ENCODE peak calls at places on chromosome 15, in ten cellular contexts. R is endodermal cell; B is C1 segment of cervical spinal cord; S is activated naive CD4-positive, alpha-beta T cell; A is SJSA1; Z is AG09319; U is activated CD8-positive, alpha-beta memory T cell treated with anti-CD3 and anti-CD28 coated beads, Interleukin-2, amount 50 U/mL, for 4 hours; L is RPMI8226; M is GDM1; E is GM03348. I is an unnamed sample.

GRCh38 chr15:37789881-37790280 is 144.6 kb upstream of the TMCO5A start:
- DNase-seq in R (no peak), B (no peak), S (no peak), A (no peak), Z (peak; percentile 5), U (no peak), L (no peak), M (no peak), E (peak; percentile 56), I (peak; percentile 70)

GRCh38 chr15:96969892-96970710 is 639.6 kb downstream of the NR2F2 start:
- DNase-seq in R (peak; percentile 65), B (no peak), S (no peak), A (no peak), Z (no peak), U (no peak), L (no peak), M (no peak), E (no peak), I (no peak)

GRCh38 chr15:89575656-89576416 is 567 bp downstream of the TICRR start:
- DNase-seq in R (peak; percentile 82), B (no peak), S (no peak), A (peak; percentile 46), Z (no peak), U (no peak), L (peak; percentile 35), M (no peak), E (peak; percentile 27), I (no peak)

GRCh38 chr15:31405200-31405929 is 78.7 kb downstream of the KLF13 start:
- DNase-seq in R (no peak), B (no peak), S (no peak), A (no peak), Z (no peak), U (peak; percentile 44), L (peak; percentile 86), M (peak; percentile 85), E (no peak), I (no peak)

GRCh38 chr15:74773329-74773728 is 8.6 kb upstream of the CSK start:
- DNase-seq in R (peak; percentile 67), B (no peak), S (no peak), A (no peak), Z (no peak), U (no peak), L (no peak), M (no peak), E (no peak), I (no peak)

GRCh38 chr15:52220896-52221660 is 29.9 kb upstream of the GNB5 start:
- DNase-seq in R (no peak), B (no peak), S (no peak), A (no peak), Z (no peak), U (no peak), L (no peak), M (peak; percentile 22), E (no peak), I (no peak)

GRCh38 chr15:61228025-61228901 is 839 bp downstream of the RORA start:
- DNase-seq in R (peak; percentile 77), B (no peak), S (no peak), A (peak; percentile 44), Z (no peak), U (no peak), L (no peak), M (no peak), E (peak; percentile 42), I (peak; percentile 51)

GRCh38 chr15:78570710-78571109 is 5.4 kb downstream of the CHRNA5 start:
- DNase-seq in R (no peak), B (no peak), S (no peak), A (no peak), Z (no peak), U (no peak), L (no peak), M (no peak), E (no peak), I (no peak)

GRCh38 chr15:64474846-64475245 is 14.5 kb downstream of the ZNF609 start:
- DNase-seq in R (no peak), B (no peak), S (no peak), A (no peak), Z (no peak), U (no peak), L (no peak), M (no peak), E (no peak), I (no peak)

GRCh38 chr15:53389271-53389670 is 370.2 kb downstream of the WDR72 start:
- DNase-seq in R (no peak), B (no peak), S (no peak), A (no peak), Z (no peak), U (no peak), L (no peak), M (no peak), E (no peak), I (no peak)

GRCh38 chr15:82540984-82541431 is 751 bp upstream of the RPS17 start:
- DNase-seq in R (peak; percentile 76), B (no peak), S (no peak), A (no peak), Z (no peak), U (no peak), L (no peak), M (no peak), E (peak; percentile 26), I (no peak)

GRCh38 chr15:85379403-85380131 is 836 bp upstream of the AKAP13 start:
- DNase-seq in R (peak; percentile 62), B (no peak), S (no peak), A (no peak), Z (no peak), U (peak; percentile 21), L (peak; percentile 45), M (no peak), E (peak; percentile 24), I (peak; percentile 45)

GRCh38 chr15:25182736-25183445 is 228.1 kb downstream of the SNRPN start:
- DNase-seq in R (peak; percentile 62), B (no peak), S (no peak), A (peak; percentile 10), Z (no peak), U (peak; percentile 8), L (no peak), M (no peak), E (no peak), I (no peak)

GRCh38 chr15:90845201-90845949 is 23.0 kb upstream of the FURIN start:
- DNase-seq in R (no peak), B (no peak), S (no peak), A (peak; percentile 78), Z (no peak), U (peak; percentile 22), L (peak; percentile 70), M (peak; percentile 39), E (peak; percentile 83), I (peak; percentile 80)

GRCh38 chr15:94312946-94313345 is 81.6 kb downstream of the MCTP2 start:
- DNase-seq in R (no peak), B (no peak), S (no peak), A (no peak), Z (no peak), U (no peak), L (no peak), M (no peak), E (no peak), I (peak; percentile 45)

GRCh38 chr15:84658080-84658787 is at the start of gene NMB:
- DNase-seq in R (peak; percentile 96), B (peak; percentile 39), S (peak; percentile 67), A (peak; percentile 75), Z (peak; percentile 39), U (peak; percentile 81), L (peak; percentile 95), M (peak; percentile 72), E (peak; percentile 91), I (peak; percentile 93)

GRCh38 chr15:57391537-57391936 is 15.2 kb downstream of the CGNL1 start:
- DNase-seq in R (peak; percentile 13), B (no peak), S (no peak), A (no peak), Z (no peak), U (no peak), L (no peak), M (no peak), E (no peak), I (no peak)

GRCh38 chr15:28919201-28919627 is 33.4 kb downstream of the APBA2 start:
- DNase-seq in R (peak; percentile 58), B (no peak), S (no peak), A (no peak), Z (no peak), U (peak; percentile 41), L (no peak), M (no peak), E (no peak), I (no peak)

GRCh38 chr15:81113204-81113657 is 20.8 kb upstream of the CFAP161 start:
- DNase-seq in R (no peak), B (no peak), S (no peak), A (no peak), Z (no peak), U (no peak), L (no peak), M (no peak), E (no peak), I (no peak)

GRCh38 chr15:49987198-49987785 is 131.7 kb downstream of the ATP8B4 start:
- DNase-seq in R (no peak), B (no peak), S (no peak), A (no peak), Z (no peak), U (no peak), L (no peak), M (no peak), E (no peak), I (no peak)

GRCh38 chr15:62301993-62302665 is 137.0 kb upstream of the C2CD4B start:
- DNase-seq in R (no peak), B (no peak), S (no peak), A (no peak), Z (no peak), U (no peak), L (no peak), M (no peak), E (peak; percentile 45), I (no peak)

GRCh38 chr15:35697549-35698299 is 151.8 kb upstream of the DPH6 start:
- DNase-seq in R (peak; percentile 58), B (no peak), S (no peak), A (peak; percentile 53), Z (no peak), U (no peak), L (no peak), M (no peak), E (peak; percentile 46), I (peak; percentile 84)

GRCh38 chr15:66981746-66982145 is 83.7 kb upstream of the SMAD3 start:
- DNase-seq in R (peak; percentile 55), B (no peak), S (no peak), A (no peak), Z (no peak), U (no peak), L (no peak), M (no peak), E (no peak), I (peak; percentile 17)

GRCh38 chr15:30991301-30992072 is at the start of gene MTMR10:
- DNase-seq in R (peak; percentile 92), B (peak; percentile 65), S (peak; percentile 46), A (peak; percentile 71), Z (peak; percentile 53), U (peak; percentile 71), L (peak; percentile 82), M (peak; percentile 79), E (peak; percentile 98), I (peak; percentile 92)

GRCh38 chr15:28133281-28133680 is 34.2 kb upstream of the OCA2 start:
- DNase-seq in R (no peak), B (no peak), S (no peak), A (no peak), Z (no peak), U (no peak), L (no peak), M (no peak), E (peak; percentile 30), I (no peak)

I was measured in astrocyte of the hippocampus.